ENCODE peak calls at places on chromosomes 4 and X, in seven cellular contexts. M is K562, Q is H1, I is HepG2, Z is GM12878, O is HCT116, E is SK-N-SH. W is an unnamed sample.

GRCh38 chrX:116239944-116240391 is 69.4 kb downstream of the AGTR2 start:
- DNase-seq in M (no peak), Z (no peak), I (no peak), E (no peak), Q (no peak), O (no peak), W (no peak)

GRCh38 chr4:185031611-185032010 is 13.3 kb downstream of the HELT start:
- DNase-seq in I (no peak), Z (no peak), Q (no peak), E (no peak), M (no peak), O (no peak), W (no peak)

GRCh38 chr4:52588771-52589591 is 70.1 kb downstream of the USP46 start:
- DNase-seq in Q (no peak), I (no peak), Z (no peak), M (no peak), E (no peak), O (no peak), W (no peak)

GRCh38 chr4:152072001-152072485 is 311.2 kb upstream of the GATB start:
- DNase-seq in M (no peak), Z (no peak), Q (no peak), I (no peak), O (no peak), E (no peak), W (no peak)

GRCh38 chrX:138871739-138872138 is 160.2 kb upstream of the FGF13 start:
- DNase-seq in M (no peak), O (no peak), E (no peak), I (no peak), Q (no peak), Z (no peak), W (no peak)

GRCh38 chr4:72567821-72568620 is 1.0 kb downstream of the ADAMTS3 start:
- DNase-seq in I (peak), Q (peak), M (peak), E (peak), Z (no peak), O (no peak), W (peak)

GRCh38 chr4:139857021-139857420 is 191.4 kb downstream of the MGST2 start:
- DNase-seq in O (no peak), Z (no peak), Q (no peak), E (peak), I (peak), M (no peak), W (peak)

GRCh38 chr4:174136013-174136412 is 147.5 kb downstream of the FBXO8 start:
- DNase-seq in Z (no peak), M (no peak), O (no peak), I (no peak), E (peak), Q (no peak), W (peak)

GRCh38 chr4:97105716-97106115 is 1037.6 kb downstream of the STPG2 start:
- DNase-seq in E (no peak), M (no peak), Z (no peak), O (no peak), Q (no peak), I (no peak), W (no peak)

GRCh38 chrX:108285918-108286317 is 152.3 kb downstream of the COL4A6 start:
- DNase-seq in I (no peak), M (no peak), E (no peak), O (no peak), Q (no peak), Z (no peak), W (no peak)

GRCh38 chr4:100118213-100118612 is 72.1 kb downstream of the DDIT4L start:
- DNase-seq in I (no peak), Q (no peak), E (no peak), Z (no peak), O (no peak), M (no peak), W (no peak)

GRCh38 chr4:7503597-7503996 is 68.9 kb upstream of the PSAPL1 start:
- DNase-seq in E (no peak), Q (no peak), M (no peak), O (no peak), Z (no peak), I (no peak), W (no peak)

GRCh38 chrX:38806875-38807601 is 5.8 kb downstream of the MID1IP1 start:
- DNase-seq in M (no peak), E (no peak), Q (no peak), Z (no peak), O (no peak), I (peak), W (no peak)

GRCh38 chrX:134020910-134021309 is 35.5 kb upstream of the GPC3 start:
- DNase-seq in Z (no peak), O (no peak), Q (no peak), M (no peak), I (peak), E (peak), W (no peak)

GRCh38 chrX:154327026-154327820 is 31.6 kb downstream of the TKTL1 start:
- DNase-seq in I (no peak), Q (no peak), O (no peak), E (no peak), Z (no peak), M (no peak), W (no peak)

GRCh38 chr4:186728631-186729271 is 5.1 kb upstream of the FAT1 start:
- DNase-seq in O (peak), I (peak), E (no peak), Z (no peak), Q (no peak), M (no peak), W (no peak)

GRCh38 chrX:2928583-2929434 is at the start of gene ARSD:
- DNase-seq in E (peak), I (peak), Q (peak), O (peak), M (no peak), Z (no peak), W (peak)

GRCh38 chrX:40266490-40267333 is 169.0 kb upstream of the BCOR start:
- DNase-seq in I (peak), Q (peak), Z (no peak), O (peak), E (peak), M (peak), W (peak)

GRCh38 chrX:93538575-93538974 is 134.8 kb downstream of the NAP1L3 start:
- DNase-seq in Q (no peak), E (peak), I (no peak), Z (no peak), O (no peak), M (no peak), W (no peak)

GRCh38 chrX:130878350-130879341 is 24.4 kb downstream of the ENOX2 start:
- DNase-seq in Q (no peak), I (no peak), O (peak), M (no peak), Z (no peak), E (no peak), W (peak)

GRCh38 chrX:130874751-130875150 is 28.3 kb downstream of the ENOX2 start:
- DNase-seq in M (no peak), Z (no peak), O (no peak), Q (no peak), I (no peak), E (no peak), W (no peak)

GRCh38 chrX:130877892-130878321 is 25.1 kb downstream of the ENOX2 start:
- DNase-seq in Z (no peak), M (no peak), I (no peak), E (no peak), Q (no peak), O (no peak), W (no peak)
- TF ChIP-seq JUND in Z (no peak), M (no peak), I (no peak), E (no peak), Q (no peak), O (no peak), W (no peak)

GRCh38 chr4:168693750-168694470 is 197.1 kb downstream of the PALLD start:
- DNase-seq in Z (no peak), M (no peak), Q (no peak), O (no peak), E (no peak), I (no peak), W (no peak)

GRCh38 chr4:168690199-168690598 is 193.3 kb downstream of the PALLD start:
- DNase-seq in Z (no peak), I (no peak), O (no peak), E (no peak), M (no peak), Q (no peak), W (no peak)

GRCh38 chr4:168691621-168692376 is 194.9 kb downstream of the PALLD start:
- DNase-seq in O (no peak), Q (no peak), E (no peak), M (no peak), I (no peak), Z (no peak), W (peak)

GRCh38 chr4:168688584-168688983 is 191.7 kb downstream of the PALLD start:
- DNase-seq in O (no peak), Q (no peak), Z (no peak), I (no peak), E (no peak), M (no peak), W (no peak)

GRCh38 chr4:168689791-168690190 is 192.9 kb downstream of the PALLD start:
- DNase-seq in I (no peak), Q (no peak), Z (no peak), E (no peak), M (no peak), O (no peak), W (no peak)
- TF ChIP-seq JUND in I (no peak), Q (no peak), Z (no peak), E (no peak), M (no peak), O (no peak), W (no peak)

GRCh38 chr4:183200453-183200852 is 101.4 kb downstream of the WWC2 start:
- DNase-seq in M (no peak), I (no peak), Z (no peak), Q (no peak), E (no peak), O (no peak), W (peak)
- TF ChIP-seq JUND in M (no peak), I (no peak), Z (no peak), Q (no peak), E (no peak), O (no peak), W (no peak)

GRCh38 chrX:10155137-10155536 is 1.6 kb upstream of the CLCN4 start:
- DNase-seq in M (no peak), E (no peak), Z (no peak), I (no peak), Q (no peak), O (no peak), W (no peak)

GRCh38 chrX:10157032-10157341 is 212 bp downstream of the CLCN4 start:
- DNase-seq in O (no peak), Q (no peak), E (no peak), I (no peak), M (no peak), Z (no peak), W (no peak)

GRCh38 chrX:10157545-10157944 is 770 bp downstream of the CLCN4 start:
- DNase-seq in Z (no peak), O (no peak), I (no peak), M (no peak), Q (no peak), E (no peak), W (no peak)

GRCh38 chrX:10158279-10158939 is 1.6 kb downstream of the CLCN4 start:
- DNase-seq in Q (peak), I (no peak), E (peak), Z (no peak), O (no peak), M (no peak), W (no peak)

DNA sequence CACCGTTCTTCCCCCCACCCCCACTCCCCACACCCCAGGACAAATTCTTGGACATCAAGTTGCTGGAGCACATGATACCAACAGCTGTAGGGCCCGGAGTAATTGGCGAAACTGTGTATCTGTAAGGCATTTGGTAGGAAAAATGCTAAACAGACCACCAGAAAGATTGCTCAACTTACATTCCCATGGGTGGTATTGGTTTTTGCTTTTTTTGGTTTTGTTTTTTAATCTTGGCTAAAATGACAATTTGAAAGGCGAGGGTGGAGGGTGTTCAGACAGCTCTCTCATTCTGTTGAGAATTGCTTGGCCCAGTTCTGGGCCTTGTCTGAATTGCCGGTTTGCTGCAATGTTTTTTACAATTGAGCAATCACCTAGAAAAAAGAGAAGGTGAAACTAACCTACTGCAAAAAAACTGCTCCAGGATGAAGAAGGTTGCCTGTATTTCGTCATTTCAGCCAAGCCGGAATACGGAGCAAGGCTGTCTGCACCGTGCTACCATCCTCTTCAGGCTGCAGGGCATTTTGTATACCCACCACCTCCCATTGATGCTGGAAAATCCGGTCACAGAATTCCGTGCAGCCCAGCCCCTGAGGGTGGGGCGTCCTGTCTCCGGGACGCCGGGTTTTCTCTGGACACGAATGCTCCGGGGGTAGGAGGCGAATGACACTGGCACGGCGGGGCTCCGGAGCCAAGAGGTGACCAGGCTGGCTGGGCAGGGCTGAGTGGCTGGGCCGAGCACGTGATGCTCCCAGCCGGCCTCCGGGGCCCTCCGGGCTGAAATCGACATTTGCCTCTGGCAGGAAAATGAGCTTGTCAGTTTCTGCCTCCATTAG is at the start of gene CLCN4:
- DNase-seq in E (peak), O (peak), Z (no peak), Q (peak), I (peak), M (no peak), W (peak)
- TF ChIP-seq JUND in E (no peak), O (no peak), Z (no peak), Q (no peak), I (no peak), M (no peak), W (no peak)

GRCh38 chr4:146134761-146135160 is 40.8 kb upstream of the LSM6 start:
- DNase-seq in E (peak), M (no peak), Z (no peak), O (no peak), Q (no peak), I (no peak), W (peak)
- TF ChIP-seq JUND in E (no peak), M (no peak), Z (no peak), O (no peak), Q (no peak), I (no peak), W (no peak)

GRCh38 chrX:68942141-68942540 is 113.3 kb downstream of the EFNB1 start:
- DNase-seq in M (no peak), Q (peak), O (no peak), Z (no peak), I (no peak), E (no peak), W (no peak)
- TF ChIP-seq JUND in M (no peak), Q (no peak), O (no peak), Z (no peak), I (no peak), E (no peak), W (no peak)

DNA sequence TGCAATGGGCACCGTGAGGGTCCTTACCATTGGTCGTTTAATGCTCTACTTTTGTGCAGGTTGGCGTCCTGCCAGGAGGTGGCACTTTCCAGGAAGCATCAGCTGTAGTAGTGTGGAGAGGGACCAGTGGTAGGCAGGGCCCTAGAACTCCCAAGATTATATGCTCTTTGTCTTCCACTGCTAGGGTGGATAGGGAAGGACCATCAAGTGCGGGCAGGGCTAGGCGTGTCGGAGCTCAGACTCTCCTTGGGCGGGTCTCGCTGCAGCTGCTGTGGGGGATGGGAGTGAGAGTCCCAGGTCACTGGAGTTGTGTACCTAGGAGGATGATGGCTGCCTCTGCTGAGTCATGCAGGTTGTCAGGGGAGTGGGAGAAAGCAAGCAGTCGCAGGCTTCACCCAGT is 134.7 kb downstream of the KLF8 start:
- DNase-seq in O (no peak), E (no peak), M (no peak), I (no peak), Q (no peak), Z (no peak), W (no peak)
- TF ChIP-seq JUND in O (no peak), E (no peak), M (no peak), I (no peak), Q (no peak), Z (no peak), W (no peak)

GRCh38 chr4:169012049-169012448 is 2.0 kb upstream of the CBR4 start:
- DNase-seq in I (no peak), Z (no peak), E (no peak), M (no peak), Q (no peak), O (no peak), W (no peak)

GRCh38 chr4:169010125-169011023 is at the start of gene CBR4:
- DNase-seq in Q (peak), Z (peak), O (peak), E (peak), I (peak), M (peak), W (peak)

GRCh38 chr4:169013396-169013795 is 3.3 kb upstream of the CBR4 start:
- DNase-seq in Z (no peak), O (no peak), M (no peak), E (no peak), Q (no peak), I (no peak), W (no peak)

GRCh38 chr4:169008478-169008877 is 1.6 kb downstream of the CBR4 start:
- DNase-seq in O (no peak), E (no peak), I (no peak), Z (no peak), M (no peak), Q (no peak), W (no peak)

GRCh38 chr4:169009281-169010124 is 552 bp downstream of the CBR4 start:
- DNase-seq in E (no peak), I (peak), Q (peak), O (peak), Z (no peak), M (peak), W (no peak)
- TF ChIP-seq JUND in E (no peak), I (no peak), Q (no peak), O (no peak), Z (no peak), M (no peak), W (no peak)

GRCh38 chr4:56077676-56078075 is 128.9 kb downstream of the CEP135 start:
- DNase-seq in E (peak), Z (no peak), M (no peak), O (no peak), Q (no peak), I (no peak), W (peak)

GRCh38 chr4:56084849-56085248 is 136.1 kb downstream of the CEP135 start:
- DNase-seq in Z (no peak), M (no peak), I (no peak), Q (no peak), O (no peak), E (no peak), W (no peak)

GRCh38 chr4:56080384-56080783 is 131.6 kb downstream of the CEP135 start:
- DNase-seq in Q (no peak), Z (no peak), I (no peak), M (no peak), E (no peak), O (no peak), W (no peak)

GRCh38 chr4:56082809-56083208 is 134.1 kb downstream of the CEP135 start:
- DNase-seq in Q (no peak), I (no peak), Z (no peak), E (no peak), O (no peak), M (no peak), W (no peak)

GRCh38 chr4:56078866-56079265 is 130.1 kb downstream of the CEP135 start:
- DNase-seq in O (no peak), I (no peak), E (no peak), Z (no peak), M (no peak), Q (no peak), W (no peak)
- TF ChIP-seq JUND in O (no peak), I (no peak), E (no peak), Z (no peak), M (no peak), Q (no peak), W (no peak)